ENCODE peak calls at places on chromosomes 6 and 20, in five cellular contexts. One of them, this sample, is unnamed.

GRCh38 chr6:34970962-34971361 is 81.9 kb downstream of the ANKS1A start:
- DNase-seq in astrocyte of the spinal cord: peak; percentile 34
- DNase-seq in A172: no peak
- DNase-seq in GM04503: no peak
- DNase-seq in transverse colon: no peak
- DNase-seq in this sample: no peak

GRCh38 chr6:156557269-156557885 is 219.8 kb upstream of the ARID1B start:
- DNase-seq in astrocyte of the spinal cord: peak; percentile 76
- DNase-seq in A172: peak; percentile 90
- DNase-seq in GM04503: no peak
- DNase-seq in transverse colon: no peak
- DNase-seq in this sample: peak; percentile 37

GRCh38 chr20:48972816-48973215 is 51.3 kb downstream of the ARFGEF2 start:
- DNase-seq in astrocyte of the spinal cord: no peak
- DNase-seq in A172: no peak
- DNase-seq in GM04503: no peak
- DNase-seq in transverse colon: no peak
- DNase-seq in this sample: no peak

GRCh38 chr6:87702589-87702945 is 534 bp upstream of the AKIRIN2 start:
- DNase-seq in astrocyte of the spinal cord: no peak
- DNase-seq in A172: peak; percentile 49
- DNase-seq in GM04503: no peak
- DNase-seq in transverse colon: no peak
- DNase-seq in this sample: no peak

GRCh38 chr6:56745971-56746370 is 103.3 kb upstream of the DST start:
- DNase-seq in astrocyte of the spinal cord: no peak
- DNase-seq in A172: no peak
- DNase-seq in GM04503: no peak
- DNase-seq in transverse colon: no peak
- DNase-seq in this sample: no peak

GRCh38 chr20:6704132-6704861 is 63.2 kb upstream of the BMP2 start:
- DNase-seq in astrocyte of the spinal cord: peak; percentile 79
- DNase-seq in A172: no peak
- DNase-seq in GM04503: peak; percentile 69
- DNase-seq in transverse colon: peak; percentile 55
- DNase-seq in this sample: no peak

GRCh38 chr6:12160350-12160749 is 129.8 kb upstream of the EDN1 start:
- DNase-seq in astrocyte of the spinal cord: peak; percentile 65
- DNase-seq in A172: no peak
- DNase-seq in GM04503: peak; percentile 45
- DNase-seq in transverse colon: no peak
- DNase-seq in this sample: no peak

GRCh38 chr6:154791561-154792317 is 58.5 kb downstream of the SCAF8 start:
- DNase-seq in astrocyte of the spinal cord: no peak
- DNase-seq in A172: no peak
- DNase-seq in GM04503: no peak
- DNase-seq in transverse colon: no peak
- DNase-seq in this sample: no peak

GRCh38 chr6:19802656-19803055 is 34.5 kb upstream of the ID4 start:
- DNase-seq in astrocyte of the spinal cord: no peak
- DNase-seq in A172: no peak
- DNase-seq in GM04503: no peak
- DNase-seq in transverse colon: no peak
- DNase-seq in this sample: no peak

GRCh38 chr6:87832025-87832825 is 130.2 kb upstream of the AKIRIN2 start:
- DNase-seq in astrocyte of the spinal cord: peak; percentile 56
- DNase-seq in A172: peak; percentile 17
- DNase-seq in GM04503: no peak
- DNase-seq in transverse colon: no peak
- DNase-seq in this sample: no peak

GRCh38 chr6:118697554-118697953 is 46.2 kb upstream of the CEP85L start:
- DNase-seq in astrocyte of the spinal cord: no peak
- DNase-seq in A172: no peak
- DNase-seq in GM04503: no peak
- DNase-seq in transverse colon: no peak
- DNase-seq in this sample: no peak

GRCh38 chr6:89611666-89612065 is 26.9 kb downstream of the LYRM2 start:
- DNase-seq in astrocyte of the spinal cord: peak; percentile 51
- DNase-seq in A172: peak; percentile 21
- DNase-seq in GM04503: peak; percentile 1
- DNase-seq in transverse colon: no peak
- DNase-seq in this sample: no peak

GRCh38 chr6:69584536-69584912 is 212.3 kb downstream of the LMBRD1 start:
- DNase-seq in astrocyte of the spinal cord: no peak
- DNase-seq in A172: no peak
- DNase-seq in GM04503: peak; percentile 14
- DNase-seq in transverse colon: no peak
- DNase-seq in this sample: no peak

GRCh38 chr20:25042531-25043498 is 15.1 kb downstream of the ACSS1 start:
- DNase-seq in astrocyte of the spinal cord: no peak
- DNase-seq in A172: no peak
- DNase-seq in GM04503: no peak
- DNase-seq in transverse colon: peak; percentile 45
- DNase-seq in this sample: no peak

GRCh38 chr6:20254295-20254694 is 42.0 kb upstream of the MBOAT1 start:
- DNase-seq in astrocyte of the spinal cord: no peak
- DNase-seq in A172: no peak
- DNase-seq in GM04503: no peak
- DNase-seq in transverse colon: no peak
- DNase-seq in this sample: no peak

GRCh38 chr6:41529049-41529448 is 17.1 kb upstream of the FOXP4 start:
- DNase-seq in astrocyte of the spinal cord: no peak
- DNase-seq in A172: no peak
- DNase-seq in GM04503: no peak
- DNase-seq in transverse colon: no peak
- DNase-seq in this sample: no peak

GRCh38 chr6:38871745-38872568 is 156.8 kb downstream of the DNAH8 start:
- DNase-seq in astrocyte of the spinal cord: peak; percentile 46
- DNase-seq in A172: peak; percentile 22
- DNase-seq in GM04503: peak; percentile 3
- DNase-seq in transverse colon: peak; percentile 47
- DNase-seq in this sample: peak; percentile 54

GRCh38 chr6:71294121-71294523 is 5.5 kb downstream of the OGFRL1 start:
- DNase-seq in astrocyte of the spinal cord: peak; percentile 97
- DNase-seq in A172: peak; percentile 61
- DNase-seq in GM04503: peak; percentile 97
- DNase-seq in transverse colon: no peak
- DNase-seq in this sample: no peak

GRCh38 chr20:418858-419365 is 10.8 kb downstream of the RBCK1 start:
- DNase-seq in astrocyte of the spinal cord: no peak
- DNase-seq in A172: no peak
- DNase-seq in GM04503: no peak
- DNase-seq in transverse colon: no peak
- DNase-seq in this sample: no peak

GRCh38 chr20:34595377-34596184 is 37.1 kb downstream of the MAP1LC3A start:
- DNase-seq in astrocyte of the spinal cord: no peak
- DNase-seq in A172: no peak
- DNase-seq in GM04503: no peak
- DNase-seq in transverse colon: no peak
- DNase-seq in this sample: no peak

GRCh38 chr6:37454420-37455125 is 21.6 kb downstream of the CMTR1 start:
- DNase-seq in astrocyte of the spinal cord: peak; percentile 41
- DNase-seq in A172: no peak
- DNase-seq in GM04503: no peak
- DNase-seq in transverse colon: peak; percentile 51
- DNase-seq in this sample: no peak

GRCh38 chr20:25071722-25072121 is 10.2 kb downstream of the VSX1 start:
- DNase-seq in astrocyte of the spinal cord: no peak
- DNase-seq in A172: no peak
- DNase-seq in GM04503: no peak
- DNase-seq in transverse colon: no peak
- DNase-seq in this sample: no peak

GRCh38 chr6:150857906-150858365 is 7.6 kb upstream of the MTHFD1L start:
- DNase-seq in astrocyte of the spinal cord: no peak
- DNase-seq in A172: no peak
- DNase-seq in GM04503: no peak
- DNase-seq in transverse colon: no peak
- DNase-seq in this sample: no peak

GRCh38 chr6:156775717-156776116 is 1.5 kb upstream of the ARID1B start:
- DNase-seq in astrocyte of the spinal cord: no peak
- DNase-seq in A172: no peak
- DNase-seq in GM04503: no peak
- DNase-seq in transverse colon: no peak
- DNase-seq in this sample: no peak

GRCh38 chr6:12637960-12638641 is 78.5 kb upstream of the PHACTR1 start:
- DNase-seq in astrocyte of the spinal cord: peak; percentile 77
- DNase-seq in A172: peak; percentile 69
- DNase-seq in GM04503: peak; percentile 50
- DNase-seq in transverse colon: peak; percentile 35
- DNase-seq in this sample: peak; percentile 35

GRCh38 chr6:48535569-48535968 is 424.6 kb upstream of the PTCHD4 start:
- DNase-seq in astrocyte of the spinal cord: peak; percentile 77
- DNase-seq in A172: peak; percentile 86
- DNase-seq in GM04503: no peak
- DNase-seq in transverse colon: no peak
- DNase-seq in this sample: no peak

GRCh38 chr6:144062757-144063156 is 32.6 kb downstream of the SF3B5 start:
- DNase-seq in astrocyte of the spinal cord: no peak
- DNase-seq in A172: no peak
- DNase-seq in GM04503: no peak
- DNase-seq in transverse colon: no peak
- DNase-seq in this sample: no peak

GRCh38 chr6:52020961-52021570 is 66.3 kb downstream of the PKHD1 start:
- DNase-seq in astrocyte of the spinal cord: peak; percentile 27
- DNase-seq in A172: peak; percentile 9
- DNase-seq in GM04503: peak; percentile 5
- DNase-seq in transverse colon: no peak
- DNase-seq in this sample: no peak

GRCh38 chr20:36112112-36112511 is 42.4 kb upstream of the EPB41L1 start:
- DNase-seq in astrocyte of the spinal cord: no peak
- DNase-seq in A172: no peak
- DNase-seq in GM04503: no peak
- DNase-seq in transverse colon: peak; percentile 39
- DNase-seq in this sample: no peak

GRCh38 chr6:45419574-45420082 is 41.9 kb upstream of the SUPT3H start:
- DNase-seq in astrocyte of the spinal cord: peak; percentile 63
- DNase-seq in A172: no peak
- DNase-seq in GM04503: no peak
- DNase-seq in transverse colon: peak; percentile 72
- DNase-seq in this sample: peak; percentile 37

GRCh38 chr6:41371992-41372525 is 36.7 kb downstream of the NCR2 start:
- DNase-seq in astrocyte of the spinal cord: peak; percentile 24
- DNase-seq in A172: no peak
- DNase-seq in GM04503: no peak
- DNase-seq in transverse colon: no peak
- DNase-seq in this sample: no peak